ENCODE peak calls at places on chromosomes 16 and 17, in ten cellular contexts. D is left lung, R is neural progenitor cell, G is tibial artery, E is right lobe of liver, A is hepatocyte, P is left ventricle myocardium inferior, K is K562, C is heart right ventricle, Y is upper lobe of right lung. O is an unnamed sample. For H3K36me3, the result is how much of the 10 kb centered on the place peaks cover.

GRCh38 chr17:67532326-67532871 is 155.3 kb downstream of the PITPNC1 start:
- DNase-seq in D (no peak), R (no peak), G (no peak), E (no peak), A (no peak), P (peak), K (no peak), C (no peak), Y (no peak), O (no peak)

GRCh38 chr16:68668266-68668665 is 23.2 kb downstream of the CDH3 start:
- DNase-seq in D (no peak), R (no peak), G (no peak), E (no peak), A (no peak), P (no peak), K (no peak), C (no peak), Y (no peak), O (no peak)

GRCh38 chr17:63082273-63082861 is 116.3 kb downstream of the TANC2 start:
- DNase-seq in D (no peak), R (no peak), G (no peak), E (no peak), A (peak), P (no peak), K (no peak), C (no peak), Y (no peak), O (no peak)

GRCh38 chr17:59367657-59368045 is 36.2 kb downstream of the YPEL2 start:
- DNase-seq in D (no peak), R (no peak), G (peak), E (no peak), A (peak), P (no peak), K (peak), C (no peak), Y (no peak), O (no peak)

GRCh38 chr16:30394603-30395154 is 541 bp upstream of the ZNF48 start:
- DNase-seq in D (no peak), R (peak), G (no peak), E (no peak), A (peak), P (no peak), K (peak), C (no peak), Y (no peak), O (no peak)

GRCh38 chr17:77420804-77421634 is 280.2 kb downstream of the SEC14L1 start:
- DNase-seq in D (no peak), R (peak), G (no peak), E (peak), A (peak), P (no peak), K (peak), C (no peak), Y (no peak), O (no peak)

GRCh38 chr17:72865954-72866353 is 226.5 kb downstream of the SLC39A11 start:
- DNase-seq in D (no peak), R (no peak), G (no peak), E (no peak), A (no peak), P (no peak), K (no peak), C (no peak), Y (no peak), O (no peak)

GRCh38 chr17:746783-747629 is 5.1 kb downstream of the GEMIN4 start:
- DNase-seq in D (no peak), R (no peak), G (no peak), E (no peak), A (no peak), P (no peak), K (no peak), C (no peak), Y (no peak), O (no peak)

DNA sequence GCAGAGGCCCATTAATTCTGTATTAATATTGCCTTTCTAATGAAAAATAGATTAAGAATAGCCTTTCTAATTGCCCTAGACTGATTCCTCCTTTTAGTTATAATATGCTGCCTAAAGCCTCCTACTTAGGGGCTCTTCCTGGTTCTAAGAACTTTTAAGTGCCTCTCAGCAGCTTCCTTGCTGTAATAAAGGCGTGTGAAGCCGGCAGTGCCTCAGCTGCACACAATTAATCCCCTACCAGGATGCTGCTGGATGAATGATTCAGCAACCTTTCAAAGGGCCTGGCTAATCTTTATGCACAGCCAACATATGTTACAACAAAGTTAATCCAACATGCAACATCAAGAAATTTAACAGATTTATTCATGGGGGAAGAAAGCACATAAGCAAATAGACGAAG is 145.2 kb downstream of the PMP22 start:
- DNase-seq in D (no peak), R (peak), G (no peak), E (no peak), A (no peak), P (no peak), K (no peak), C (no peak), Y (no peak), O (no peak)
- H3K36me3 ChIP-seq in D (under half), R (under half), G (under half), E (under half), A (under half), P (under half), K (under half), C (under half), Y (under half), O (under half)

DNA sequence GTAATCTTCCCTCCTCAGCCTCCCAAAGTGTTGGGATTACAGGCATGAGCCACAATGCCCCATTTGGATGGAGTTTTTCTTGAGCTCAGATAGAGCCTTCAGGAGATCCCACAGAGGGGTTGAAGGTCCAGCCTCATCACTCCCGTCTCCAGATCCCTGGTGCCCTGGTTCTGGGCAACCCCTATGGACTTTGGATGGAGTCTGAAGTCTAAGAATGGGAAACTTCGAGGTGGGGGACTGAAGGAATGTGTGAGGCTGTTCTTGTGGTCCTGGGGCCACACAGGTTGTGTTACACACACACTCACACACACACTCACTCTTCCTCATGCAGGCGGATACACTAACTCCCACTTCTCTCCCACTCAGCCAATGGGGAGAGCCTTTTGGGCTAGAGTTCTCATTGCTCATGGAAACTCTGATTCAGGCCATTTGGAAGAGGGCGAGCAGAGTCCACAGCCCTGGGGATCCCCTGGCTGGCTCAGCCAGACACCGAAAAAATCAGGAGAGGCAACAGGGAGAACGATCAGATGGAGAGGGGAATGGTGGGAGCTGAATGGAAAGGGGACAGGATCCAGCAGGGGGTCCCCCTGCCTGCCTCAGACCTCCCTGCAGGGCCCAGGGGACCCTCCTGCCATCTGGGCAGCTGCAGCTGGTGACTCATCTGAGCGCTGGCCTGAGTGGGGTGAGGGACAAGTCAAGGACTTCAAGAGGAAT is 9.0 kb downstream of the IGFBP4 start:
- DNase-seq in D (no peak), R (no peak), G (peak), E (no peak), A (peak), P (no peak), K (no peak), C (peak), Y (no peak), O (no peak)
- H3K27ac ChIP-seq in D (peak), R (no peak), G (peak), E (peak), A (peak), P (peak), K (no peak), C (peak), Y (peak), O (peak)

GRCh38 chr16:77406680-77407079 is 28.2 kb downstream of the ADAMTS18 start:
- DNase-seq in D (no peak), R (no peak), G (no peak), E (no peak), A (no peak), P (no peak), K (no peak), C (no peak), Y (no peak), O (no peak)
- TF ChIP-seq CTCF in D (no peak), R (peak), G (no peak), E (no peak), A (peak), P (no peak), K (peak), C (no peak), Y (no peak), O (no peak)

GRCh38 chr16:3595521-3596021 is 15.8 kb downstream of the SLX4 start:
- DNase-seq in D (no peak), R (no peak), G (no peak), E (no peak), A (no peak), P (no peak), K (no peak), C (no peak), Y (peak), O (no peak)

GRCh38 chr16:3598236-3598635 is 13.2 kb downstream of the SLX4 start:
- DNase-seq in D (no peak), R (no peak), G (no peak), E (no peak), A (no peak), P (no peak), K (no peak), C (no peak), Y (no peak), O (no peak)

GRCh38 chr16:3597676-3598075 is 13.7 kb downstream of the SLX4 start:
- DNase-seq in D (no peak), R (no peak), G (no peak), E (no peak), A (no peak), P (no peak), K (no peak), C (no peak), Y (peak), O (no peak)

GRCh38 chr16:3596101-3596861 is 15.1 kb downstream of the SLX4 start:
- DNase-seq in D (no peak), R (no peak), G (no peak), E (no peak), A (no peak), P (no peak), K (no peak), C (no peak), Y (peak), O (no peak)

GRCh38 chr16:3597226-3597625 is 14.2 kb downstream of the SLX4 start:
- DNase-seq in D (no peak), R (no peak), G (no peak), E (no peak), A (no peak), P (no peak), K (no peak), C (no peak), Y (peak), O (no peak)
- H3K36me3 ChIP-seq in D (under half), R (under half), G (under half), E (under half), A (under half), P (under half), K (under half), C (under half), Y (under half), O (under half)

DNA sequence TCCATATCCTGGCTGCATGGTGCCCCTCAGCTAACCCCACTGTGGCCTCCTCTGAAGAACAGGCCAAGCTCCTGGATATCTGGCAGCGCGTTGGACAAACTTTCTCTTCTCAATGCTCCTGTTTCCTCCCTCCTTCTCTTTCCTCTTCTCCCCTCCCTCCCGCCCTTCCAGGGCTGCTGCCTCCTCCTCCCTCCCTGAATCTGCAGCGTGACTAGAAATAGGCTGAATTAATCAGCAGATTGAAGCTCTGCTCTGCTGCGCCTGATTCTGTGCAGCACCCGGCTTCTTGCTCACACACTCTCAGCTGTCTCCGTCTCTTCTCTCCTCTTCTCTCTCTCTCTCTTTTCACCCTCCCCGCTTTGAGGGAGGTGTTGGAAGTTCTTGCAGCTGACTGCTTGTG is 19.8 kb downstream of the TMEM94 start:
- DNase-seq in D (no peak), R (no peak), G (no peak), E (no peak), A (no peak), P (no peak), K (no peak), C (no peak), Y (no peak), O (no peak)
- H3K27ac ChIP-seq in D (peak), R (peak), G (peak), E (peak), A (no peak), P (peak), K (no peak), C (peak), Y (peak), O (peak)

DNA sequence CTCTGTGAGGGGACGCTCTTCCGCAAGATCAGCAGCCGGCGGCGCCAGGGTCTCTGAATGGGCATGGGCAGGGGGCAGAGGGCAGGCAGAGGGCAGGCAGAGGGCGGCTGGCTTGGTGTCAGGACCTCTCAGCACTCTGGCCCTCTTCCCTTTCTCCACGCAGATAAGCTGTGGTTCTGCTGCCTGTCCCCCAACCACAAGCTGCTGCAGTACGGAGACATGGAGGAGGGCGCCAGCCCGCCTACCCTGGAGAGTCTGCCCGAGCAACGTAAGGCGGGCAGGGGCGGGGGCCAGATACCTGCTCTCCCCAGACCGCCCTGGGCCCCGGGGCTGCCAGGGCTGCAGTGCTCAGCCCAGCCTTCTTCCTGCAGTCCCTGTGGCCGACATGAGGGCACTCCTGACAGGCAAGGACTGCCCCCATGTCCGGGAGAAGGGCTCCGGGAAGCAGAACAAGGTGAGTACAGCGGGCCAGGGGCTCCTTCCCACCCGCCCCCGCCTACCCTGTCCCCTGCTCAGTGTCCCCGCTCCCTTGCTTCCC is 4.1 kb downstream of the ELMO3 start:
- DNase-seq in D (no peak), R (no peak), G (no peak), E (no peak), A (no peak), P (no peak), K (peak), C (no peak), Y (no peak), O (no peak)
- TF ChIP-seq CTCF in D (no peak), R (no peak), G (no peak), E (no peak), A (no peak), P (no peak), K (no peak), C (no peak), Y (no peak), O (no peak)